ENCODE peak calls at places on chromosomes 4 and X, in four cellular contexts. One of them, this sample, is unnamed. For H3K9me3, the result is how much of the 10 kb centered on the place peaks cover.

GRCh38 chrX:42714981-42715688 is 62.8 kb downstream of the PPP1R2C start:
- DNase-seq in Peyer's patch: peak
- DNase-seq in testis: peak
- DNase-seq in stomach: peak
- DNase-seq in this sample: peak

GRCh38 chrX:68698955-68699354 is 51.5 kb downstream of the STARD8 start:
- DNase-seq in Peyer's patch: no peak
- DNase-seq in testis: no peak
- DNase-seq in stomach: peak
- DNase-seq in this sample: no peak

GRCh38 chr4:94887027-94887426 is 129.3 kb downstream of the BMPR1B start:
- DNase-seq in Peyer's patch: no peak
- DNase-seq in testis: no peak
- DNase-seq in stomach: no peak
- DNase-seq in this sample: no peak

GRCh38 chr4:75547647-75548387 is 8.0 kb upstream of the ODAPH start:
- DNase-seq in Peyer's patch: no peak
- DNase-seq in testis: peak
- DNase-seq in stomach: peak
- DNase-seq in this sample: no peak

GRCh38 chrX:2568125-2568524 is 67.3 kb upstream of the DHRSX start:
- DNase-seq in Peyer's patch: no peak
- DNase-seq in testis: no peak
- DNase-seq in stomach: no peak
- DNase-seq in this sample: no peak

GRCh38 chr4:186557486-186557885 is 2.1 kb upstream of the MTNR1A start:
- DNase-seq in Peyer's patch: no peak
- DNase-seq in testis: no peak
- DNase-seq in stomach: no peak
- DNase-seq in this sample: no peak

GRCh38 chrX:3576886-3577516 is 136.4 kb downstream of the PRKX start:
- DNase-seq in Peyer's patch: no peak
- DNase-seq in testis: no peak
- DNase-seq in stomach: no peak
- DNase-seq in this sample: no peak

GRCh38 chr4:152220201-152220666 is 315.7 kb downstream of the FBXW7 start:
- DNase-seq in Peyer's patch: no peak
- DNase-seq in testis: no peak
- DNase-seq in stomach: no peak
- DNase-seq in this sample: no peak

GRCh38 chr4:7750972-7751371 is 188.7 kb downstream of the AFAP1 start:
- DNase-seq in Peyer's patch: no peak
- DNase-seq in testis: no peak
- DNase-seq in stomach: no peak
- DNase-seq in this sample: no peak

GRCh38 chr4:185222598-185222997 is 13.2 kb downstream of the SNX25 start:
- DNase-seq in Peyer's patch: no peak
- DNase-seq in testis: no peak
- DNase-seq in stomach: no peak
- DNase-seq in this sample: no peak

GRCh38 chr4:7635435-7635834 is 200.7 kb upstream of the PSAPL1 start:
- DNase-seq in Peyer's patch: no peak
- DNase-seq in testis: no peak
- DNase-seq in stomach: no peak
- DNase-seq in this sample: no peak

GRCh38 chr4:17260395-17260907 is 251.4 kb downstream of the QDPR start:
- DNase-seq in Peyer's patch: no peak
- DNase-seq in testis: no peak
- DNase-seq in stomach: no peak
- DNase-seq in this sample: no peak

GRCh38 chr4:89221175-89221867 is 86.3 kb downstream of the GPRIN3 start:
- DNase-seq in Peyer's patch: no peak
- DNase-seq in testis: no peak
- DNase-seq in stomach: no peak
- DNase-seq in this sample: no peak

GRCh38 chrX:150935466-150935865 is 37.0 kb upstream of the CD99L2 start:
- DNase-seq in Peyer's patch: no peak
- DNase-seq in testis: no peak
- DNase-seq in stomach: no peak
- DNase-seq in this sample: no peak

GRCh38 chrX:73266766-73267165 is 52.1 kb upstream of the NAP1L2 start:
- DNase-seq in Peyer's patch: no peak
- DNase-seq in testis: no peak
- DNase-seq in stomach: no peak
- DNase-seq in this sample: no peak

GRCh38 chr4:176464748-176465147 is 145.0 kb downstream of the SPCS3 start:
- DNase-seq in Peyer's patch: no peak
- DNase-seq in testis: no peak
- DNase-seq in stomach: no peak
- DNase-seq in this sample: no peak

GRCh38 chrX:48467331-48467761 is 2.7 kb downstream of the SLC38A5 start:
- DNase-seq in Peyer's patch: no peak
- DNase-seq in testis: no peak
- DNase-seq in stomach: no peak
- DNase-seq in this sample: no peak

GRCh38 chr4:73832651-73833237 is 3.7 kb upstream of the CXCL6 start:
- DNase-seq in Peyer's patch: no peak
- DNase-seq in testis: no peak
- DNase-seq in stomach: no peak
- DNase-seq in this sample: no peak

GRCh38 chrX:87664381-87664780 is 146.8 kb downstream of the KLHL4 start:
- DNase-seq in Peyer's patch: no peak
- DNase-seq in testis: no peak
- DNase-seq in stomach: no peak
- DNase-seq in this sample: no peak

GRCh38 chrX:102154218-102154860 is 1.4 kb downstream of the BEX5 start:
- DNase-seq in Peyer's patch: no peak
- DNase-seq in testis: peak
- DNase-seq in stomach: no peak
- DNase-seq in this sample: peak

GRCh38 chr4:182139481-182139880 is 103.7 kb upstream of the TENM3 start:
- DNase-seq in Peyer's patch: no peak
- DNase-seq in testis: no peak
- DNase-seq in stomach: no peak
- DNase-seq in this sample: no peak
- H3K4me3 ChIP-seq in Peyer's patch: no peak
- H3K4me3 ChIP-seq in testis: no peak
- H3K4me3 ChIP-seq in stomach: peak
- H3K4me3 ChIP-seq in this sample: no peak

GRCh38 chr4:129064717-129065116 is 28.6 kb downstream of the SCLT1 start:
- DNase-seq in Peyer's patch: no peak
- DNase-seq in testis: no peak
- DNase-seq in stomach: no peak
- DNase-seq in this sample: no peak

GRCh38 chr4:129063640-129064039 is 29.7 kb downstream of the SCLT1 start:
- DNase-seq in Peyer's patch: no peak
- DNase-seq in testis: no peak
- DNase-seq in stomach: no peak
- DNase-seq in this sample: no peak

GRCh38 chr4:129062580-129062979 is 30.8 kb downstream of the SCLT1 start:
- DNase-seq in Peyer's patch: no peak
- DNase-seq in testis: no peak
- DNase-seq in stomach: no peak
- DNase-seq in this sample: no peak

DNA sequence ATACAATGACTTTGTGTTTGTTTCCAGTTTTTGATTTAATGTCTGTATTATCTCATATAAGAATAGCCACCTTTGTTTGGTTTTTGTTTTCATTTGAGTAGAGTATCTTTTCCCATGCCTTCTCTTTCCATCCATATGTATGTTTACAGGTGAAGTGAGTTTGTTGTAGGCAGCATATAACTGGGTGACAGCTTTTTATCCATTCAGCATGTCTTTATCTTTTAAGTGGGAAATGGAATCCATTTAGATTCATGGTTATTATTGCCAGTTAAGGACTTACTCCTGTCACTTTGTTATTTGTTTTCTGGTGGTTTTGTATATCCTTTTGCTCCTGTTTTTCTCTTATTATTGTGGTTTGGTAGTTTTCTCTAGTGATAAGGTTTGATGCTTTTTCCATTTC is 34.3 kb downstream of the SCLT1 start:
- DNase-seq in Peyer's patch: no peak
- DNase-seq in testis: no peak
- DNase-seq in stomach: no peak
- DNase-seq in this sample: no peak
- H3K9me3 ChIP-seq in Peyer's patch: under half
- H3K9me3 ChIP-seq in testis: under half
- H3K9me3 ChIP-seq in stomach: half or more
- H3K9me3 ChIP-seq in this sample: half or more

DNA sequence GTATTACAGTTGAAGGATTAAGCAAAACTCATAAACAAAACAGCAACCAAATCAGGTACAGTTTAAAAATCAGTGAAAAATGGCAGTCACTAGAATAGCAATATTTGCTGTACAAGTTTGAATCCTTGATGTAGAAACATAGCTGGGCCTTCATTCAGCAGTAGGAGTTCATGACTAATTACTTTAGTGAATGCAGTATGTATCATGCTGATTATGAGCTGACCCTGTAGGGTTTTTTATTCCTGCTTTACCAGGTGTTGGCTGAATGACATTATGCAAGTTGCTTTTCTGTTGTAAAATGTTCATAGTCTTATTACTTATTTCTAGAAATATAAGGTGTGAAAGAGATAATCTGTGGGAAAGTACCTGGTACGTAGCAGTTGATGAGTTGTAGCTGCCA is 179.6 kb downstream of the CCSER1 start:
- DNase-seq in Peyer's patch: no peak
- DNase-seq in testis: no peak
- DNase-seq in stomach: no peak
- DNase-seq in this sample: no peak
- TF ChIP-seq CTCF in Peyer's patch: no peak
- TF ChIP-seq CTCF in testis: no peak
- TF ChIP-seq CTCF in stomach: no peak
- TF ChIP-seq CTCF in this sample: no peak

DNA sequence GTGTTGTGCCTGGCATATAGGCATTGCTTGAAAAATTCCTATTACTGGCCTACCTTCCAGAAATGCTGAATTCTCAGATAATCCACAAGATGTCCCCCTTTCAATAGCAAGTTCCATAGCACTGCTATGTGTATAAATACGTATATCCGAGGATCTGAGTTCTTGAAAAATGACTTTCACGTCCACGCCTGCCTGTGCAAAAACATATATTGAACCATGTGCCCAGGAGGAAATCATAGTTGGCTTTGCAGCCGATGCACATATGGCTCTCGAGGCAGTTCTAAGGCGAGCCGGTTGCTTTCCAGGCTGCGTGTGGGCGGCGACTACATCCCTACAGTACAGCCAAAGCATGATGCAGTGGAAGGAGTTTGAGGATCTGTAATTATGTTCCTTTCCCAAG is 55.4 kb upstream of the ESX1 start:
- DNase-seq in Peyer's patch: no peak
- DNase-seq in testis: no peak
- DNase-seq in stomach: no peak
- DNase-seq in this sample: peak
- H3K4me3 ChIP-seq in Peyer's patch: no peak
- H3K4me3 ChIP-seq in testis: no peak
- H3K4me3 ChIP-seq in stomach: no peak
- H3K4me3 ChIP-seq in this sample: no peak

DNA sequence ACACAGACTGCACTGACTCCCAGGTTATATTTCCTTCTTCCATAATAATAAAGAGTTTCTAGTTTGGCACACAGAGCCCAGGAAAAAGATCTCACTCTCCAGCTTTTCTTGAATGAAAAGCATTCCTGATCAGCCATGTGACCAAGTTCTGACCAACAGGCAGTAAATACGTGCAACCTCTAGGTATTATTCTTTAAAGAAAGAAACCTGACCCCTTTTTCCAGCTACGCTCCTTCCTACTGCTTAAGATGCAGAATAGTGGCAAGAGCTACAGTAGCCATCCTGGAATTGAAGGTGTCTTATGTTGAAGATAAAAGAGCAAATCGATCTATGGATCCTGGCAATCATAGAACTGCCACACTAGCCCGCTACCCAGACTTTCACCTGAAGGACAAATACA is 76.7 kb downstream of the LRBA start:
- DNase-seq in Peyer's patch: no peak
- DNase-seq in testis: no peak
- DNase-seq in stomach: no peak
- DNase-seq in this sample: no peak
- H3K9me3 ChIP-seq in Peyer's patch: under half
- H3K9me3 ChIP-seq in testis: under half
- H3K9me3 ChIP-seq in stomach: under half
- H3K9me3 ChIP-seq in this sample: under half

GRCh38 chrX:139967300-139967699 is 2.0 kb upstream of the CXorf66 start:
- DNase-seq in Peyer's patch: no peak
- DNase-seq in testis: no peak
- DNase-seq in stomach: no peak
- DNase-seq in this sample: peak
- TF ChIP-seq CTCF in Peyer's patch: no peak
- TF ChIP-seq CTCF in testis: no peak
- TF ChIP-seq CTCF in stomach: no peak
- TF ChIP-seq CTCF in this sample: no peak